ENCODE peak calls at places on chromosomes 6 and 20, in ten cellular contexts. F is mammary epithelial cell; B is fibroblast of lung; H is esophagus squamous epithelium; J is CD4-positive, CD25-positive, alpha-beta regulatory T cell; T is OCI-LY7; R is CD8-positive, alpha-beta T cell; P is stomach; C is IMR-90; I is heart right ventricle. Y is an unnamed sample. For H3K4me1, the result is how much of the 10 kb centered on the place peaks cover.

GRCh38 chr6:142542704-142543233 is 241.0 kb downstream of the ADGRG6 start:
- DNase-seq in P (peak), I (peak), F (peak), C (peak), B (peak), R (no peak), H (no peak), T (no peak), J (no peak), Y (no peak)

GRCh38 chr6:53250137-53250760 is 98.5 kb downstream of the ELOVL5 start:
- DNase-seq in H (no peak), P (no peak), B (no peak), J (no peak), I (no peak), C (peak), T (no peak), R (no peak), F (peak), Y (no peak)

GRCh38 chr20:22414354-22414753 is 170.0 kb downstream of the FOXA2 start:
- DNase-seq in I (no peak), J (no peak), F (no peak), C (no peak), P (no peak), T (no peak), H (no peak), B (peak), R (no peak), Y (no peak)

GRCh38 chr6:52554684-52555280 is 22.1 kb downstream of the TRAM2 start:
- DNase-seq in P (no peak), B (no peak), T (no peak), F (no peak), R (no peak), I (no peak), H (no peak), J (no peak), C (no peak), Y (no peak)

GRCh38 chr6:11270030-11271027 is 37.9 kb upstream of the NEDD9 start:
- DNase-seq in C (peak), H (no peak), T (no peak), I (no peak), J (no peak), B (peak), P (no peak), R (no peak), F (no peak), Y (no peak)

GRCh38 chr6:142803495-142804049 is 141.4 kb downstream of the HIVEP2 start:
- DNase-seq in J (no peak), I (no peak), P (no peak), B (no peak), C (no peak), R (no peak), F (no peak), H (no peak), T (no peak), Y (no peak)

GRCh38 chr6:129849456-129849855 is 11.7 kb downstream of the TMEM244 start:
- DNase-seq in J (no peak), H (no peak), P (no peak), I (no peak), T (no peak), R (no peak), C (peak), F (peak), B (peak), Y (no peak)

GRCh38 chr6:144296973-144297372 is 11.8 kb downstream of the UTRN start:
- DNase-seq in H (no peak), J (no peak), I (peak), F (no peak), B (no peak), T (no peak), R (no peak), C (no peak), P (peak), Y (no peak)

GRCh38 chr6:112243861-112244415 is 10.4 kb downstream of the LAMA4 start:
- DNase-seq in J (no peak), I (no peak), F (peak), C (no peak), B (no peak), P (no peak), H (no peak), R (no peak), T (no peak), Y (no peak)

GRCh38 chr6:7541175-7542064 is at the start of gene DSP:
- DNase-seq in R (no peak), B (no peak), I (peak), F (peak), H (no peak), C (no peak), J (no peak), T (no peak), P (peak), Y (peak)

GRCh38 chr20:14360386-14360785 is 23.0 kb upstream of the FLRT3 start:
- DNase-seq in T (no peak), R (no peak), J (no peak), I (no peak), C (peak), H (no peak), B (no peak), P (no peak), F (peak), Y (no peak)

GRCh38 chr20:10925767-10926166 is 252.0 kb upstream of the JAG1 start:
- DNase-seq in R (no peak), T (no peak), J (no peak), I (no peak), F (no peak), H (no peak), C (peak), P (no peak), B (no peak), Y (no peak)

GRCh38 chr6:16711551-16712249 is 49.6 kb downstream of the ATXN1 start:
- DNase-seq in H (no peak), P (no peak), T (no peak), C (no peak), J (peak), R (no peak), I (no peak), F (peak), B (no peak), Y (no peak)

GRCh38 chr20:11935754-11936551 is 18.3 kb downstream of the BTBD3 start:
- DNase-seq in B (no peak), R (no peak), J (no peak), T (no peak), P (no peak), H (no peak), F (no peak), C (no peak), I (no peak), Y (no peak)

GRCh38 chr6:41537359-41537758 is 8.8 kb upstream of the FOXP4 start:
- DNase-seq in F (no peak), R (no peak), P (no peak), T (no peak), J (no peak), H (no peak), I (no peak), B (no peak), C (no peak), Y (no peak)

GRCh38 chr6:3193102-3193837 is 34.2 kb downstream of the TUBB2B start:
- DNase-seq in R (no peak), F (no peak), I (no peak), B (no peak), T (no peak), C (no peak), J (no peak), H (no peak), P (no peak), Y (no peak)

GRCh38 chr20:60330461-60330860 is 372.2 kb downstream of the CDH26 start:
- DNase-seq in J (no peak), B (no peak), P (no peak), C (no peak), T (no peak), F (no peak), H (no peak), I (no peak), R (no peak), Y (no peak)

GRCh38 chr20:54090230-54091119 is 20.1 kb upstream of the BCAS1 start:
- DNase-seq in F (no peak), P (no peak), I (no peak), R (no peak), J (no peak), H (no peak), C (no peak), T (no peak), B (no peak), Y (no peak)

GRCh38 chr6:127539292-127539691 is 20.2 kb upstream of the MTCL3 start:
- DNase-seq in H (no peak), J (no peak), F (no peak), P (no peak), I (no peak), T (peak), B (peak), R (no peak), C (peak), Y (no peak)

GRCh38 chr6:37072526-37072925 is 67.1 kb downstream of the FGD2 start:
- DNase-seq in I (no peak), P (no peak), J (no peak), B (no peak), R (no peak), F (no peak), T (no peak), H (no peak), C (no peak), Y (no peak)

GRCh38 chr6:35108309-35108885 is 32.7 kb downstream of the TCP11 start:
- DNase-seq in I (no peak), H (no peak), P (no peak), J (no peak), F (no peak), C (no peak), T (no peak), R (no peak), B (no peak), Y (no peak)

GRCh38 chr6:54204921-54205511 is 93.8 kb downstream of the MLIP start:
- DNase-seq in P (no peak), T (no peak), R (no peak), F (no peak), I (peak), B (no peak), H (no peak), J (no peak), C (no peak), Y (no peak)

GRCh38 chr20:32333988-32334885 is 23.9 kb upstream of the ASXL1 start:
- DNase-seq in H (no peak), I (peak), J (peak), C (no peak), R (peak), P (peak), T (no peak), F (no peak), B (no peak), Y (peak)

GRCh38 chr6:129490551-129491245 is 219.3 kb downstream of the ARHGAP18 start:
- DNase-seq in B (peak), I (peak), F (peak), H (no peak), P (no peak), J (peak), R (peak), T (peak), C (peak), Y (peak)

GRCh38 chr20:51750037-51750769 is 18.0 kb downstream of the ATP9A start:
- DNase-seq in T (no peak), J (no peak), P (peak), R (no peak), F (peak), H (no peak), C (peak), B (peak), I (peak), Y (no peak)

GRCh38 chr6:167429353-167429752 is 104.5 kb downstream of the TTLL2 start:
- DNase-seq in P (no peak), R (no peak), I (no peak), C (no peak), H (no peak), F (no peak), T (no peak), J (no peak), B (no peak), Y (no peak)
- H3K4me3 ChIP-seq in P (no peak), R (no peak), I (no peak), C (no peak), H (no peak), F (no peak), T (no peak), J (no peak), B (no peak), Y (no peak)

GRCh38 chr6:14305131-14305530 is 187.6 kb downstream of the CD83 start:
- DNase-seq in I (no peak), F (peak), J (no peak), T (no peak), P (no peak), H (no peak), R (no peak), B (no peak), C (no peak), Y (no peak)
- H3K27ac ChIP-seq in I (no peak), F (peak), J (no peak), T (no peak), P (no peak), H (no peak), R (no peak), B (no peak), C (no peak), Y (no peak)

GRCh38 chr20:63177134-63177784 is 38.7 kb downstream of the YTHDF1 start:
- DNase-seq in F (no peak), H (no peak), C (no peak), B (no peak), J (no peak), P (no peak), T (no peak), R (no peak), I (no peak), Y (no peak)
- H3K4me1 ChIP-seq in F (under half), H (half or more), C (under half), B (under half), J (under half), P (under half), T (under half), R (under half), I (under half), Y (under half)

DNA sequence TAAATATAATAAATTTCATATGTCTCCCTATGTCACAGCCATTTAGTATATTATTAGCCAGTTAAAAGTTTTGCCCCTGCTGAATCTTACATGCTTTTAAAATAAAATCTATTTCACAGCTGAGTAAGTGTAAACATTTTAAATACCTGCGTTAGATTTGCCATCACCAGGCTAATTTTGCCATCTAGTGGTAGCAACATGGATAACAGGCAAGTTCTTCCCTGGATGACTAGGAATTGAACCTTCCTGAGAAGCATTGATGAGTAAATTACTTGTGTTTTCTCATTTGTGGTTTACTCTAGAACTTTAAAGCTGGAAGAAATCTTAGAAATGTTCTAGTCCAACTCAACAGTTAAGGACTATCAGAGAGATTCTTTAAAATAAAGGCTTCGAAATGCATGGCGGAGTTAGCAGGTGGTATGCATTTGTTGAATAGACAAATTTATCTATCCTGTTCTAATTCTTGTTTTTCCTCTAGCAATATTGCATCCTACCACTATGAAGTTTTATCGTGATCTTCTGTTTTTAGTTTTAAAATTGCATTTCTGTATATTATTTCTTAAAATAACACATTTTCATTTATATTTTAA is 2.6 kb downstream of the PRSS35 start:
- DNase-seq in P (no peak), R (no peak), T (peak), C (peak), J (no peak), F (peak), B (peak), H (no peak), I (peak), Y (no peak)
- H3K4me3 ChIP-seq in P (no peak), R (no peak), T (no peak), C (no peak), J (no peak), F (no peak), B (no peak), H (no peak), I (no peak), Y (no peak)

DNA sequence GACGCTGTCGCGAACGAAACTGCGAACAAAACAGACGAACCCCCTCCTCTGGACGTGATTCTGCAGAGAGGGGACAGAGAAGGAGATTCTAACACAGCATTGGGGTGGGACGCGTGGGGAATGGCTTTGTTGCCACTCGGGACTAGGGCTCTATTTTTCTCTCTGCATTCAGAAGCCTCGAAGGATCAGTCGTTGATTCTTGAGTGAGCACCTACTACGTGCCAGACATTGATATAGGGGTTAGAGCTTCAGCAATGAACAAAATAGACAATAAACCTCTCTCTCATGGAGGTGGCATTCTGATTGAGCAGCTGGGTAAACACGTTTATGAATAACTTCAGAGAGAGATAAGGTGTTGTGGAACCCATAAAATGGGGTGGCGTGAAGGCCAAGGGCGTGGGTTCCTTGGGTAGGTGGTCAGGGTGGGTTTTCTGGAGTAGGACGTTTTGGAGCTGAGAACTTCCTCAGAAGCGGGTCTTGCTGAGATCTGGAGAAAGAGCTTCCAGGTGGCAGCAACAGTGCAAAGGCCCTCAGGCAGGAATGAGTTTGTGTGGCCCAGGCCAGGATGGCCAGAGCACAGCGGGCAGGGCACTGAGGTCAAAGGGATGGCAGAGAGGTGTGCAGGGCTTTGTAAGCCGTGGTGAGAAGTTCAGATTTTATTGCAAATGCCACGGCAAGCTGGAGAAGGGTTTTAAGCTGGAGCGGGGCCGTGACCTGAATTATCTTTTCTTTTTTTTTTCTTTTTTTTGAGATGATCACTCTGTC is 882 bp downstream of the SLC2A10 start:
- DNase-seq in B (no peak), R (no peak), I (no peak), J (no peak), T (no peak), H (no peak), C (no peak), F (no peak), P (no peak), Y (no peak)
- H3K27ac ChIP-seq in B (peak), R (no peak), I (peak), J (no peak), T (no peak), H (peak), C (peak), F (no peak), P (peak), Y (no peak)

DNA sequence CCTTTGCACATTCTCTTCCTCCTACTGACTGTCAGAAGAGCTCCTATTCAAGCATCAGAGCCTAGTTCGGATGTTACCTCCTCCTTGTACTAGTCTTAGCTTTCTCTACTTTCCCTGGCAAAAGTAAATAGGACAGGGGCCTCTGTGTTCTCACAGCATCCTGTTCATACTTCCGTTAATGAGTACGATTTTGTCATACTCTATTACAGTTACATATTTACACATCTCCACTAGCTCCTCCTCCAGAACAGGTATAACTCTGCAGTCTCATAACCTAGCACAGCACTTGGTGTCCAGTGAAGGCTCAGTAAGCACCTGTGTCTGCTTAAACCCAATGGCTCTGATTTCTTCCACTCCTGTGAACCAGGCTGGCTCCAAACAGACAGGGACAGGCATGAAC is 7.0 kb downstream of the ELMO2 start:
- DNase-seq in C (no peak), B (no peak), F (no peak), H (no peak), R (no peak), T (no peak), I (no peak), P (no peak), J (no peak), Y (no peak)
- H3K4me1 ChIP-seq in C (under half), B (under half), F (under half), H (half or more), R (half or more), T (under half), I (half or more), P (half or more), J (half or more), Y (half or more)

GRCh38 chr6:18048953-18049630 is 61.7 kb upstream of the KIF13A start:
- DNase-seq in P (no peak), R (no peak), J (no peak), F (no peak), C (no peak), H (no peak), B (no peak), T (no peak), I (no peak), Y (no peak)

GRCh38 chr6:18053555-18054445 is 66.4 kb upstream of the KIF13A start:
- DNase-seq in P (no peak), B (no peak), I (no peak), J (no peak), H (no peak), C (peak), F (peak), T (no peak), R (no peak), Y (no peak)

GRCh38 chr6:18055098-18055497 is 67.4 kb downstream of the NHLRC1 start:
- DNase-seq in P (no peak), I (no peak), T (no peak), B (no peak), F (no peak), C (no peak), J (no peak), R (no peak), H (no peak), Y (no peak)

GRCh38 chr6:18055714-18056382 is 66.6 kb downstream of the NHLRC1 start:
- DNase-seq in J (no peak), C (no peak), T (no peak), P (no peak), I (no peak), H (no peak), R (no peak), F (peak), B (no peak), Y (no peak)

DNA sequence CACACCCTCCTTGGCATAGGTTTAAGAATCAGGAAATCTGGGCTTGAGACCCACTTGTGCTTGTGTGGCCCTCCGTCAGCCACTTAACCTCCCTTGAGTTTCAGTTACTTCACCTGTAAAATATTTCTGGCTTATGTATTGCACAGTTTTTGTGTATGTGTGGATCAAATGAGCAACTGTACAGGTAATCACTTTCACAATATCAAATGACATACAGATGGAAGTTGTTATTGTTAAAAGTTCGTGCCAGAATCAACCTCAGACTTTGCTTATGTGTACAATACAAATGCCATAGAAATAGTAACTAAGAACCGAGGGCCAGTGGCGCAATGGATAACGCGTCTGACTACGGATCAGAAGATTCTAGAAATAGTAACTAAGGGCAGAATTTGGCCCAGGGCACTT is 65.6 kb upstream of the KIF13A start:
- DNase-seq in F (peak), I (no peak), H (no peak), R (no peak), T (no peak), C (peak), J (no peak), B (peak), P (no peak), Y (no peak)
- H3K4me3 ChIP-seq in F (no peak), I (no peak), H (no peak), R (no peak), T (no peak), C (no peak), J (no peak), B (no peak), P (no peak), Y (no peak)

DNA sequence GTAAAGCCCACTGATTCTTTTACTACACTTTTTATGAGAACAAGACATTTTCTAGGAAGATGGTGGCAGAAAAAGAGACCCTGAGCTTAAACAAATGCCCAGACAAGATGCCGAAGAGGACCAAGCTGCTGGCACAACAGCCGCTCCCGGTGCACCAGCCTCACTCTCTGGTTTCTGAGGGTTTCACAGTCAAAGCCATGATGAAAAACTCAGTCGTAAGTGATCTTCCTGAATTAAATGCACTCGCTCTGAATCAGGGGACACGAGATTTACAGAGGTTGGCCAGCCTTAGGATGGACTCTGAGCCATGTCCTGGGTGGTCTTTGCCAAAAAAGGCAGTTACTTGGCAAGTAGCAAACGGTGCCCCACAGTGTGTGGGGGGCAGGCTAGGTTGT is 400 bp downstream of the PACRG start:
- DNase-seq in J (no peak), P (no peak), C (no peak), H (no peak), R (no peak), B (no peak), F (no peak), I (no peak), T (no peak), Y (no peak)
- H3K27ac ChIP-seq in J (peak), P (peak), C (no peak), H (peak), R (peak), B (peak), F (peak), I (peak), T (no peak), Y (peak)

GRCh38 chr20:36466089-36466488 is 75.2 kb upstream of the MYL9 start:
- DNase-seq in F (no peak), P (no peak), C (no peak), B (no peak), R (no peak), H (no peak), J (no peak), I (no peak), T (peak), Y (no peak)
- H3K4me1 ChIP-seq in F (half or more), P (half or more), C (under half), B (under half), R (half or more), H (half or more), J (half or more), I (half or more), T (half or more), Y (half or more)